ENCODE peak calls at places on chromosomes 13 and 19, in nine cellular contexts. One of them, this sample, is unnamed.

GRCh38 chr13:39148513-39148961 is 110.3 kb downstream of the NHLRC3 start:
- DNase-seq in left kidney: no peak
- DNase-seq in heart right ventricle: no peak
- DNase-seq in astrocyte: peak
- DNase-seq in epithelial cell of prostate: peak
- DNase-seq in stimulated activated naive CD8-positive, alpha-beta T cell treated with anti-CD3 and anti-CD28 coated beads, Interleukin-15, amount 100 ng/mL, for 72 hours: no peak
- DNase-seq in RWPE1: peak
- DNase-seq in fibroblast of pulmonary artery: peak
- DNase-seq in CD8-positive, alpha-beta memory T cell: no peak
- DNase-seq in this sample: no peak

GRCh38 chr13:84649853-84650252 is 767.6 kb upstream of the SLITRK1 start:
- DNase-seq in RWPE1: peak
- DNase-seq in fibroblast of pulmonary artery: peak
- DNase-seq in left kidney: no peak
- DNase-seq in stimulated activated naive CD8-positive, alpha-beta T cell treated with anti-CD3 and anti-CD28 coated beads, Interleukin-15, amount 100 ng/mL, for 72 hours: no peak
- DNase-seq in epithelial cell of prostate: no peak
- DNase-seq in astrocyte: no peak
- DNase-seq in CD8-positive, alpha-beta memory T cell: no peak
- DNase-seq in heart right ventricle: no peak
- DNase-seq in this sample: no peak

GRCh38 chr13:50911051-50911690 is 1.6 kb downstream of the RNASEH2B start:
- DNase-seq in heart right ventricle: no peak
- DNase-seq in CD8-positive, alpha-beta memory T cell: no peak
- DNase-seq in RWPE1: peak
- DNase-seq in fibroblast of pulmonary artery: peak
- DNase-seq in epithelial cell of prostate: no peak
- DNase-seq in left kidney: no peak
- DNase-seq in stimulated activated naive CD8-positive, alpha-beta T cell treated with anti-CD3 and anti-CD28 coated beads, Interleukin-15, amount 100 ng/mL, for 72 hours: no peak
- DNase-seq in astrocyte: no peak
- DNase-seq in this sample: no peak

GRCh38 chr19:52742516-52742915 is 7.7 kb upstream of the ZNF611 start:
- DNase-seq in CD8-positive, alpha-beta memory T cell: no peak
- DNase-seq in heart right ventricle: no peak
- DNase-seq in astrocyte: no peak
- DNase-seq in stimulated activated naive CD8-positive, alpha-beta T cell treated with anti-CD3 and anti-CD28 coated beads, Interleukin-15, amount 100 ng/mL, for 72 hours: no peak
- DNase-seq in fibroblast of pulmonary artery: no peak
- DNase-seq in epithelial cell of prostate: no peak
- DNase-seq in left kidney: no peak
- DNase-seq in RWPE1: no peak
- DNase-seq in this sample: no peak

GRCh38 chr19:45041125-45041524 is 2.3 kb downstream of the CLASRP start:
- DNase-seq in stimulated activated naive CD8-positive, alpha-beta T cell treated with anti-CD3 and anti-CD28 coated beads, Interleukin-15, amount 100 ng/mL, for 72 hours: no peak
- DNase-seq in heart right ventricle: no peak
- DNase-seq in astrocyte: no peak
- DNase-seq in epithelial cell of prostate: no peak
- DNase-seq in left kidney: no peak
- DNase-seq in RWPE1: no peak
- DNase-seq in fibroblast of pulmonary artery: no peak
- DNase-seq in CD8-positive, alpha-beta memory T cell: no peak
- DNase-seq in this sample: no peak

GRCh38 chr19:8511573-8512101 is 2.3 kb downstream of the ZNF414 start:
- DNase-seq in CD8-positive, alpha-beta memory T cell: no peak
- DNase-seq in stimulated activated naive CD8-positive, alpha-beta T cell treated with anti-CD3 and anti-CD28 coated beads, Interleukin-15, amount 100 ng/mL, for 72 hours: no peak
- DNase-seq in heart right ventricle: no peak
- DNase-seq in RWPE1: no peak
- DNase-seq in left kidney: no peak
- DNase-seq in fibroblast of pulmonary artery: no peak
- DNase-seq in epithelial cell of prostate: no peak
- DNase-seq in astrocyte: no peak
- DNase-seq in this sample: no peak

GRCh38 chr19:33718668-33719259 is 77.9 kb upstream of the KCTD15 start:
- DNase-seq in stimulated activated naive CD8-positive, alpha-beta T cell treated with anti-CD3 and anti-CD28 coated beads, Interleukin-15, amount 100 ng/mL, for 72 hours: no peak
- DNase-seq in CD8-positive, alpha-beta memory T cell: no peak
- DNase-seq in fibroblast of pulmonary artery: no peak
- DNase-seq in epithelial cell of prostate: no peak
- DNase-seq in RWPE1: no peak
- DNase-seq in astrocyte: no peak
- DNase-seq in left kidney: peak
- DNase-seq in heart right ventricle: no peak
- DNase-seq in this sample: no peak

GRCh38 chr13:86095351-86095750 is 296.1 kb upstream of the SLITRK6 start:
- DNase-seq in heart right ventricle: no peak
- DNase-seq in left kidney: no peak
- DNase-seq in fibroblast of pulmonary artery: no peak
- DNase-seq in epithelial cell of prostate: no peak
- DNase-seq in CD8-positive, alpha-beta memory T cell: no peak
- DNase-seq in stimulated activated naive CD8-positive, alpha-beta T cell treated with anti-CD3 and anti-CD28 coated beads, Interleukin-15, amount 100 ng/mL, for 72 hours: no peak
- DNase-seq in RWPE1: no peak
- DNase-seq in astrocyte: no peak
- DNase-seq in this sample: no peak

GRCh38 chr19:53992211-53992610 is 774 bp downstream of the CACNG6 start:
- DNase-seq in astrocyte: no peak
- DNase-seq in stimulated activated naive CD8-positive, alpha-beta T cell treated with anti-CD3 and anti-CD28 coated beads, Interleukin-15, amount 100 ng/mL, for 72 hours: no peak
- DNase-seq in left kidney: no peak
- DNase-seq in fibroblast of pulmonary artery: no peak
- DNase-seq in CD8-positive, alpha-beta memory T cell: no peak
- DNase-seq in RWPE1: no peak
- DNase-seq in heart right ventricle: no peak
- DNase-seq in epithelial cell of prostate: no peak
- DNase-seq in this sample: no peak

GRCh38 chr13:44211753-44212152 is 161.9 kb upstream of the SERP2 start:
- DNase-seq in CD8-positive, alpha-beta memory T cell: no peak
- DNase-seq in epithelial cell of prostate: no peak
- DNase-seq in RWPE1: no peak
- DNase-seq in astrocyte: no peak
- DNase-seq in fibroblast of pulmonary artery: no peak
- DNase-seq in stimulated activated naive CD8-positive, alpha-beta T cell treated with anti-CD3 and anti-CD28 coated beads, Interleukin-15, amount 100 ng/mL, for 72 hours: no peak
- DNase-seq in left kidney: no peak
- DNase-seq in heart right ventricle: no peak
- DNase-seq in this sample: no peak

GRCh38 chr13:25192052-25192451 is 20.0 kb upstream of the AMER2 start:
- DNase-seq in left kidney: no peak
- DNase-seq in stimulated activated naive CD8-positive, alpha-beta T cell treated with anti-CD3 and anti-CD28 coated beads, Interleukin-15, amount 100 ng/mL, for 72 hours: no peak
- DNase-seq in fibroblast of pulmonary artery: no peak
- DNase-seq in epithelial cell of prostate: no peak
- DNase-seq in CD8-positive, alpha-beta memory T cell: no peak
- DNase-seq in RWPE1: no peak
- DNase-seq in heart right ventricle: no peak
- DNase-seq in astrocyte: no peak
- DNase-seq in this sample: no peak

GRCh38 chr13:80883545-80883944 is 542.6 kb upstream of the SPRY2 start:
- DNase-seq in heart right ventricle: no peak
- DNase-seq in fibroblast of pulmonary artery: no peak
- DNase-seq in CD8-positive, alpha-beta memory T cell: no peak
- DNase-seq in astrocyte: no peak
- DNase-seq in left kidney: no peak
- DNase-seq in epithelial cell of prostate: no peak
- DNase-seq in RWPE1: no peak
- DNase-seq in stimulated activated naive CD8-positive, alpha-beta T cell treated with anti-CD3 and anti-CD28 coated beads, Interleukin-15, amount 100 ng/mL, for 72 hours: no peak
- DNase-seq in this sample: no peak

GRCh38 chr19:35935911-35936737 is at the start of gene LRFN3:
- DNase-seq in astrocyte: peak
- DNase-seq in fibroblast of pulmonary artery: peak
- DNase-seq in heart right ventricle: peak
- DNase-seq in CD8-positive, alpha-beta memory T cell: peak
- DNase-seq in stimulated activated naive CD8-positive, alpha-beta T cell treated with anti-CD3 and anti-CD28 coated beads, Interleukin-15, amount 100 ng/mL, for 72 hours: peak
- DNase-seq in RWPE1: peak
- DNase-seq in left kidney: peak
- DNase-seq in epithelial cell of prostate: no peak
- DNase-seq in this sample: no peak

GRCh38 chr13:110195547-110196485 is 111.1 kb downstream of the COL4A1 start:
- DNase-seq in fibroblast of pulmonary artery: no peak
- DNase-seq in heart right ventricle: no peak
- DNase-seq in astrocyte: no peak
- DNase-seq in CD8-positive, alpha-beta memory T cell: no peak
- DNase-seq in RWPE1: no peak
- DNase-seq in stimulated activated naive CD8-positive, alpha-beta T cell treated with anti-CD3 and anti-CD28 coated beads, Interleukin-15, amount 100 ng/mL, for 72 hours: no peak
- DNase-seq in left kidney: no peak
- DNase-seq in epithelial cell of prostate: no peak
- DNase-seq in this sample: no peak

GRCh38 chr19:58261968-58262921 is 16.5 kb upstream of the ZNF8 start:
- DNase-seq in left kidney: no peak
- DNase-seq in epithelial cell of prostate: no peak
- DNase-seq in fibroblast of pulmonary artery: peak
- DNase-seq in astrocyte: no peak
- DNase-seq in RWPE1: no peak
- DNase-seq in stimulated activated naive CD8-positive, alpha-beta T cell treated with anti-CD3 and anti-CD28 coated beads, Interleukin-15, amount 100 ng/mL, for 72 hours: no peak
- DNase-seq in CD8-positive, alpha-beta memory T cell: no peak
- DNase-seq in heart right ventricle: no peak
- DNase-seq in this sample: no peak

GRCh38 chr19:38736036-38736412 is 8.2 kb downstream of the CAPN12 start:
- DNase-seq in left kidney: peak
- DNase-seq in heart right ventricle: peak
- DNase-seq in astrocyte: no peak
- DNase-seq in epithelial cell of prostate: no peak
- DNase-seq in stimulated activated naive CD8-positive, alpha-beta T cell treated with anti-CD3 and anti-CD28 coated beads, Interleukin-15, amount 100 ng/mL, for 72 hours: peak
- DNase-seq in CD8-positive, alpha-beta memory T cell: peak
- DNase-seq in fibroblast of pulmonary artery: no peak
- DNase-seq in RWPE1: no peak
- DNase-seq in this sample: peak

GRCh38 chr19:13764821-13765394 is 586 bp downstream of the MRI1 start:
- DNase-seq in epithelial cell of prostate: no peak
- DNase-seq in left kidney: peak
- DNase-seq in astrocyte: no peak
- DNase-seq in stimulated activated naive CD8-positive, alpha-beta T cell treated with anti-CD3 and anti-CD28 coated beads, Interleukin-15, amount 100 ng/mL, for 72 hours: peak
- DNase-seq in RWPE1: no peak
- DNase-seq in fibroblast of pulmonary artery: peak
- DNase-seq in CD8-positive, alpha-beta memory T cell: peak
- DNase-seq in heart right ventricle: peak
- DNase-seq in this sample: peak

GRCh38 chr13:42812311-42812710 is 30.9 kb downstream of the FAM216B start:
- DNase-seq in RWPE1: no peak
- DNase-seq in left kidney: no peak
- DNase-seq in stimulated activated naive CD8-positive, alpha-beta T cell treated with anti-CD3 and anti-CD28 coated beads, Interleukin-15, amount 100 ng/mL, for 72 hours: no peak
- DNase-seq in astrocyte: peak
- DNase-seq in CD8-positive, alpha-beta memory T cell: no peak
- DNase-seq in fibroblast of pulmonary artery: no peak
- DNase-seq in heart right ventricle: no peak
- DNase-seq in epithelial cell of prostate: no peak
- DNase-seq in this sample: no peak

GRCh38 chr13:51331354-51331861 is 8.1 kb upstream of the SERPINE3 start:
- DNase-seq in RWPE1: no peak
- DNase-seq in heart right ventricle: no peak
- DNase-seq in astrocyte: no peak
- DNase-seq in epithelial cell of prostate: no peak
- DNase-seq in CD8-positive, alpha-beta memory T cell: no peak
- DNase-seq in left kidney: no peak
- DNase-seq in stimulated activated naive CD8-positive, alpha-beta T cell treated with anti-CD3 and anti-CD28 coated beads, Interleukin-15, amount 100 ng/mL, for 72 hours: no peak
- DNase-seq in fibroblast of pulmonary artery: peak
- DNase-seq in this sample: peak

GRCh38 chr19:49690073-49690655 is 752 bp upstream of the CPT1C start:
- DNase-seq in astrocyte: no peak
- DNase-seq in left kidney: no peak
- DNase-seq in stimulated activated naive CD8-positive, alpha-beta T cell treated with anti-CD3 and anti-CD28 coated beads, Interleukin-15, amount 100 ng/mL, for 72 hours: no peak
- DNase-seq in fibroblast of pulmonary artery: no peak
- DNase-seq in RWPE1: no peak
- DNase-seq in CD8-positive, alpha-beta memory T cell: no peak
- DNase-seq in heart right ventricle: no peak
- DNase-seq in epithelial cell of prostate: no peak
- DNase-seq in this sample: no peak

GRCh38 chr19:38304866-38305429 is 897 bp downstream of the C19orf33 start:
- DNase-seq in astrocyte: no peak
- DNase-seq in left kidney: peak
- DNase-seq in RWPE1: peak
- DNase-seq in fibroblast of pulmonary artery: no peak
- DNase-seq in heart right ventricle: peak
- DNase-seq in stimulated activated naive CD8-positive, alpha-beta T cell treated with anti-CD3 and anti-CD28 coated beads, Interleukin-15, amount 100 ng/mL, for 72 hours: no peak
- DNase-seq in epithelial cell of prostate: no peak
- DNase-seq in CD8-positive, alpha-beta memory T cell: no peak
- DNase-seq in this sample: no peak

GRCh38 chr13:79943633-79944032 is 397.3 kb downstream of the SPRY2 start:
- DNase-seq in fibroblast of pulmonary artery: no peak
- DNase-seq in stimulated activated naive CD8-positive, alpha-beta T cell treated with anti-CD3 and anti-CD28 coated beads, Interleukin-15, amount 100 ng/mL, for 72 hours: no peak
- DNase-seq in astrocyte: no peak
- DNase-seq in CD8-positive, alpha-beta memory T cell: no peak
- DNase-seq in RWPE1: no peak
- DNase-seq in left kidney: no peak
- DNase-seq in heart right ventricle: no peak
- DNase-seq in epithelial cell of prostate: no peak
- DNase-seq in this sample: no peak

GRCh38 chr13:113897161-113897560 is 33.3 kb upstream of the GAS6 start:
- DNase-seq in left kidney: no peak
- DNase-seq in heart right ventricle: no peak
- DNase-seq in CD8-positive, alpha-beta memory T cell: no peak
- DNase-seq in RWPE1: peak
- DNase-seq in fibroblast of pulmonary artery: peak
- DNase-seq in astrocyte: peak
- DNase-seq in stimulated activated naive CD8-positive, alpha-beta T cell treated with anti-CD3 and anti-CD28 coated beads, Interleukin-15, amount 100 ng/mL, for 72 hours: no peak
- DNase-seq in epithelial cell of prostate: peak
- DNase-seq in this sample: no peak

This sample was measured in stimulated activated naive B cell treated with anti-CD40 and anti-IgM and Interleukin-4, amounts not matched to agents 10 μg/mL and 1 μg/mL and 100 μg/mL, for 72 hours.